ENCODE peak calls at places on chromosomes 3 and 15, in four cellular contexts. Y, G, C and T are unnamed samples.

GRCh38 chr15:26087881-26088280 is 224.8 kb upstream of the ATP10A start:
- DNase-seq in Y (no peak), G (no peak), C (no peak), T (no peak)

GRCh38 chr3:38579551-38580449 is 69.7 kb downstream of the SCN5A start:
- DNase-seq in Y (peak), G (no peak), C (peak), T (peak)

GRCh38 chr3:13335062-13335461 is 85.1 kb downstream of the NUP210 start:
- DNase-seq in Y (no peak), G (no peak), C (no peak), T (no peak)

GRCh38 chr3:54857343-54857742 is 70.5 kb downstream of the LRTM1 start:
- DNase-seq in Y (no peak), G (no peak), C (no peak), T (no peak)

GRCh38 chr3:187744169-187745151 is 808 bp downstream of the BCL6 start:
- DNase-seq in Y (peak), G (no peak), C (peak), T (no peak)

GRCh38 chr15:39592500-39592899 is 11.6 kb downstream of the THBS1 start:
- DNase-seq in Y (peak), G (no peak), C (no peak), T (no peak)

GRCh38 chr3:181210275-181210674 is 220.7 kb upstream of the DNAJC19 start:
- DNase-seq in Y (peak), G (no peak), C (no peak), T (no peak)

GRCh38 chr3:69092030-69092513 is 7.3 kb downstream of the ARL6IP5 start:
- DNase-seq in Y (no peak), G (no peak), C (no peak), T (no peak)

GRCh38 chr3:35900079-35900478 is 260.8 kb downstream of the ARPP21 start:
- DNase-seq in Y (no peak), G (no peak), C (no peak), T (no peak)

GRCh38 chr15:68583321-68583720 is 4.5 kb downstream of the CORO2B start:
- DNase-seq in Y (no peak), G (no peak), C (peak), T (no peak)

GRCh38 chr3:41237907-41238306 is 38.6 kb downstream of the CTNNB1 start:
- DNase-seq in Y (no peak), G (no peak), C (no peak), T (no peak)

GRCh38 chr15:63553388-63553791 is 43.8 kb upstream of the FBXL22 start:
- DNase-seq in Y (peak), G (no peak), C (no peak), T (no peak)

GRCh38 chr15:94844533-94845390 is 613.4 kb downstream of the MCTP2 start:
- DNase-seq in Y (peak), G (peak), C (peak), T (peak)

GRCh38 chr3:190378240-190378891 is 9.6 kb upstream of the CLDN16 start:
- DNase-seq in Y (peak), G (no peak), C (no peak), T (no peak)

GRCh38 chr15:79310612-79310984 is 314 bp upstream of the TMED3 start:
- DNase-seq in Y (peak), G (no peak), C (no peak), T (no peak)

GRCh38 chr3:127097009-127097350 is 96.0 kb upstream of the PRR23E start:
- DNase-seq in Y (no peak), G (no peak), C (peak), T (no peak)

GRCh38 chr3:105368575-105369500 is 2.1 kb downstream of the ALCAM start:
- DNase-seq in Y (peak), G (no peak), C (peak), T (peak)

GRCh38 chr3:32258869-32259268 is 20.4 kb downstream of the CMTM8 start:
- DNase-seq in Y (no peak), G (no peak), C (no peak), T (no peak)

GRCh38 chr3:12993623-12994356 is 79.4 kb downstream of the IQSEC1 start:
- DNase-seq in Y (no peak), G (no peak), C (peak), T (no peak)

GRCh38 chr15:61030451-61030850 is 198.7 kb downstream of the RORA start:
- DNase-seq in Y (no peak), G (no peak), C (no peak), T (no peak)

GRCh38 chr15:92005154-92005553 is 151.6 kb downstream of the SLCO3A1 start:
- DNase-seq in Y (no peak), G (no peak), C (no peak), T (no peak)

GRCh38 chr3:148911173-148911572 is 46.1 kb downstream of the CPA3 start:
- DNase-seq in Y (no peak), G (no peak), C (no peak), T (no peak)

GRCh38 chr15:66661432-66662096 is 40.5 kb upstream of the SMAD6 start:
- DNase-seq in Y (no peak), G (no peak), C (no peak), T (peak)

GRCh38 chr3:129795596-129795995 is 97.9 kb downstream of the TMCC1 start:
- DNase-seq in Y (no peak), G (no peak), C (no peak), T (no peak)

GRCh38 chr15:67501177-67501835 is 19.6 kb upstream of the C15orf61 start:
- DNase-seq in Y (peak), G (no peak), C (no peak), T (no peak)

GRCh38 chr3:158773845-158774542 is 27.9 kb upstream of the MFSD1 start:
- DNase-seq in Y (peak), G (no peak), C (no peak), T (no peak)

GRCh38 chr3:130850044-130850797 is 43.7 kb upstream of the ATP2C1 start:
- DNase-seq in Y (peak), G (no peak), C (no peak), T (no peak)

GRCh38 chr3:123792473-123793201 is 91.5 kb downstream of the MYLK start:
- DNase-seq in Y (peak), G (no peak), C (no peak), T (no peak)
- H3K27ac ChIP-seq in Y (no peak), G (no peak), C (no peak), T (no peak)

GRCh38 chr3:123803521-123803920 is 80.6 kb downstream of the MYLK start:
- DNase-seq in Y (no peak), G (no peak), C (no peak), T (no peak)
- TF ChIP-seq CTCF in Y (no peak), G (no peak), C (no peak), T (no peak)

GRCh38 chr3:182364723-182365650 is 428.3 kb upstream of the ATP11B start:
- DNase-seq in Y (no peak), G (peak), C (no peak), T (no peak)
- H3K27ac ChIP-seq in Y (no peak), G (peak), C (no peak), T (no peak)

DNA sequence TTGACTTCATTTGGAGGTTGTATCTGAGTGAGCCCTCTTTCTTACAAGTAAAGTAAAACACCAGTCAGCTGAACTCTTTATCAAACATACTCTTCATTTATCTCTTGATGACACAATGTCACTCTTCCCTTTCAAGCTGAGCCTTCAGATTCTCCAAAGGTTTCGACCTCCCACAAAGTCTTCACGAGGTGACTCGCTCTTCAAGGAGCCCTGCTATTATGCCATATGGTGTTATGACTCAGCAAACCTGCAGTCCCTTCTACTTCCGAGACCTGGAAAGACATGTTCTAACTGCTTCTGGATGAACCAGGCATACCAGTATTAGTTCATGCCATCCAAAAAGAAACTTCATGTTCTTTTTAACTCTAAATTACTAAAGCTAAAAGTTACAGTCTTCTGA is 23.1 kb downstream of the AADAC start:
- DNase-seq in Y (peak), G (no peak), C (no peak), T (no peak)
- TF ChIP-seq CTCF in Y (no peak), G (no peak), C (no peak), T (no peak)

DNA sequence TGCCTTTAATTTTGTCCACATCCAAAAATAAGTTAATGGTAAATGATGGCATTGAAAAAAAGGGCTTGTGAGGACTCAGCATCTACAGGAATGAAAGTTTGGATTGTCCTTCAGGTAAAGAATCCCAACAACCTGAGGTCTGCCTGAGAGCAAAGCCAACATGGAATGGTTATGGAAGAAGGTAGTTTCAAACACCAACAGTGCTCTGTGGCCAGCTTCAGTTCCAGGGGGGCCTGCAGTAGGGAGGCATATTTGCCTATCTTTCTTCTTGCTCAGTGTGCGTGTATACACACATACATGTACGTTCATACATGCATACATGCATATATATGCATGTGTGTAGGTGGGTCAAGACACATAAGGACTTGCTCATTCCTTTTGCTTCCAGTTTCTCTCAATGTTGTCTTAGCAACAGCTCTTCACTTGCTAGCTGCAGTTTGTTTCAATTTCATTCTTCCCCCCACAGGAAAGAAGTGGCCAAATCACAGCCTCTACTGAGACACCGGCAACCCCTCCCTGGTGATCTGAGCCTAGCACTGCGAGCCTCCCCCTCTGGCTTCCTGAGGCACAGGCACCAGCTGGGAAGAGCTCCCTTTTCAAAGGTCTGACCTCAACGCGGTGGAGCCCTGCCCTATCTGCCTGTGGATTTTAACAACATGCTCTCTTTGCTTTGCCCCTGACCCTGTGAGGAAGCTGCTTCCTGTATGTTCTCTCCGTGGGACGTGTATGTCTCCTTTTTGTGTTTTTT is 146.2 kb downstream of the KLF13 start:
- DNase-seq in Y (peak), G (no peak), C (peak), T (peak)
- H3K27ac ChIP-seq in Y (peak), G (peak), C (peak), T (no peak)

GRCh38 chr3:65677486-65677885 is 361.2 kb downstream of the MAGI1 start:
- DNase-seq in Y (no peak), G (no peak), C (no peak), T (no peak)
- TF ChIP-seq CTCF in Y (no peak), G (no peak), C (no peak), T (no peak)

GRCh38 chr3:125123455-125123854 is 67.7 kb upstream of the HEG1 start:
- DNase-seq in Y (no peak), G (no peak), C (no peak), T (no peak)

GRCh38 chr3:125120370-125121122 is 64.7 kb upstream of the HEG1 start:
- DNase-seq in Y (no peak), G (no peak), C (no peak), T (no peak)

GRCh38 chr3:125123906-125124305 is 68.1 kb upstream of the HEG1 start:
- DNase-seq in Y (no peak), G (no peak), C (no peak), T (no peak)

GRCh38 chr3:125119752-125120369 is 64.1 kb upstream of the HEG1 start:
- DNase-seq in Y (no peak), G (no peak), C (peak), T (no peak)

DNA sequence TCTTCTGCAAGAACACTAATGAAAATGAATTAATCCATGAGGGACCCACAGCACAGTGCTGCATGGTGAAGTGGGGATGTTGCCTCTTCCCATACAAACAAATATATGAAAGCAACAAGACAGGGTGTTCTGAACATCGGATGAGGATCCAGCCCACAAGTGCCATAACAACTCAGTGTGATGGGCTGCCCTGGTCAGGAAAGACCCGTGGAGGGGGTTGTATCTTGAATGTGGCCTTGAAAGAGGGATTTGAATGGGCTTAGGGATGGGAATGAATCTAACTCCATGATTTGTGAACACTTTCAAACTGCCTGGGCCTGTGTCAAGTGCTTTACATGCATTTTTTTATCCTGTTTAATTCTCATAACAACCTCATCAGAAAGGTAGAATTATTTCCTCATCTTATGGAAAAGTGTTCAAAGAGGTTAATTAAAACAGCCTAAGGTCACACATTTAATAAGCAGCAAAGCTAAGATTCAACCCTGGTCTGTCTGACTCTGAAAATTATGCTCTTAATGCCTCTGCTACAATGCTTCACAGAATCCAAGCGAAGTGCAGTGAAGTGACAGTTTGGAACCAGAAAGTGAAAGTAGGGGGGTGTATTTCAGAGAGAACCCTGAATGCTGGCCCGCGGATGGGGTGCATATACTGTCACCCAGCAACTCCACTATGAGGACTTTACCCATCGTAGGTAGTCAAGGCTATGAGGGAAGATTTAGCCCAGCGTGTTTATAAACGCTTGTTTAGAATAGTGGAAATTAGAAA is 65.6 kb upstream of the HEG1 start:
- DNase-seq in Y (no peak), G (no peak), C (no peak), T (no peak)
- H3K27ac ChIP-seq in Y (peak), G (no peak), C (peak), T (no peak)

GRCh38 chr3:85360742-85361387 is 402.1 kb downstream of the CADM2 start:
- DNase-seq in Y (peak), G (no peak), C (no peak), T (no peak)
- TF ChIP-seq CTCF in Y (peak), G (peak), C (no peak), T (peak)

DNA sequence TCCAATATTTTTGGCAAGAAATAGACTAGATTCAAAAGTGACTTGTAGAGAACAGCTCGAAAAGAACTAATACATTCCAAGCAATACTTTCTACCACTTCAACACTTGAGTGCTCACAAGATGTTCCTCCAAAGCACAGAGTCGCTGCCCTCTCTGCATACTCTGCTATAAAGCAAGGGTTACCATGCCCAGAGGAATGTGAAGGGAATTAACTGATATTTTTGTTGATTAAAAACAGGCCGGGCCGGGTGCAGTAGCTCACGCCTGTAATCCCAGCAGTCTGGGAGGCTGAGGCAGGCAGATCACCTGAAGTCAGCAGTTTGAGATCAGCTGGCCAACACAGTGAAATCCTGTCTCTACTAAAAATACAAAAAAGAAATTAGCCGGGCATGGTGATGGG is 57.6 kb upstream of the CSPG5 start:
- DNase-seq in Y (no peak), G (no peak), C (no peak), T (no peak)
- H3K27ac ChIP-seq in Y (no peak), G (no peak), C (peak), T (no peak)